ENCODE peak calls at places on chromosomes 5 and 9, in nine cellular contexts. One of them, this sample, is unnamed.

GRCh38 chr5:103013933-103014552 is 105.9 kb downstream of the GIN1 start:
- DNase-seq in ELF-1: no peak
- DNase-seq in CD8-positive, alpha-beta T cell: no peak
- DNase-seq in astrocyte of the spinal cord: no peak
- DNase-seq in mucosa of gallbladder: no peak
- DNase-seq in GM10248: no peak
- DNase-seq in fibroblast of pulmonary artery: peak
- DNase-seq in amygdala: no peak
- DNase-seq in CD8-positive, alpha-beta memory T cell: no peak
- DNase-seq in this sample: no peak

GRCh38 chr5:172504736-172505402 is 50.5 kb upstream of the SH3PXD2B start:
- DNase-seq in ELF-1: peak
- DNase-seq in CD8-positive, alpha-beta T cell: no peak
- DNase-seq in astrocyte of the spinal cord: no peak
- DNase-seq in mucosa of gallbladder: peak
- DNase-seq in GM10248: no peak
- DNase-seq in fibroblast of pulmonary artery: peak
- DNase-seq in amygdala: no peak
- DNase-seq in CD8-positive, alpha-beta memory T cell: no peak
- DNase-seq in this sample: no peak

GRCh38 chr9:137286980-137287383 is 9.5 kb downstream of the TOR4A start:
- DNase-seq in ELF-1: peak
- DNase-seq in CD8-positive, alpha-beta T cell: no peak
- DNase-seq in astrocyte of the spinal cord: peak
- DNase-seq in mucosa of gallbladder: peak
- DNase-seq in GM10248: peak
- DNase-seq in fibroblast of pulmonary artery: peak
- DNase-seq in amygdala: no peak
- DNase-seq in CD8-positive, alpha-beta memory T cell: no peak
- DNase-seq in this sample: no peak

GRCh38 chr9:37561682-37562081 is 14.5 kb downstream of the FBXO10 start:
- DNase-seq in ELF-1: no peak
- DNase-seq in CD8-positive, alpha-beta T cell: no peak
- DNase-seq in astrocyte of the spinal cord: no peak
- DNase-seq in mucosa of gallbladder: no peak
- DNase-seq in GM10248: no peak
- DNase-seq in fibroblast of pulmonary artery: no peak
- DNase-seq in amygdala: no peak
- DNase-seq in CD8-positive, alpha-beta memory T cell: no peak
- DNase-seq in this sample: no peak

GRCh38 chr9:31807574-31808256 is 576.7 kb upstream of the ACO1 start:
- DNase-seq in ELF-1: peak
- DNase-seq in CD8-positive, alpha-beta T cell: no peak
- DNase-seq in astrocyte of the spinal cord: no peak
- DNase-seq in mucosa of gallbladder: no peak
- DNase-seq in GM10248: no peak
- DNase-seq in fibroblast of pulmonary artery: no peak
- DNase-seq in amygdala: no peak
- DNase-seq in CD8-positive, alpha-beta memory T cell: no peak
- DNase-seq in this sample: no peak

GRCh38 chr5:144798595-144798994 is 627.9 kb downstream of the KCTD16 start:
- DNase-seq in ELF-1: no peak
- DNase-seq in CD8-positive, alpha-beta T cell: no peak
- DNase-seq in astrocyte of the spinal cord: no peak
- DNase-seq in mucosa of gallbladder: no peak
- DNase-seq in GM10248: no peak
- DNase-seq in fibroblast of pulmonary artery: no peak
- DNase-seq in amygdala: no peak
- DNase-seq in CD8-positive, alpha-beta memory T cell: no peak
- DNase-seq in this sample: no peak

GRCh38 chr9:21056931-21057330 is 20.8 kb downstream of the IFNB1 start:
- DNase-seq in ELF-1: no peak
- DNase-seq in CD8-positive, alpha-beta T cell: no peak
- DNase-seq in astrocyte of the spinal cord: peak
- DNase-seq in mucosa of gallbladder: no peak
- DNase-seq in GM10248: no peak
- DNase-seq in fibroblast of pulmonary artery: peak
- DNase-seq in amygdala: no peak
- DNase-seq in CD8-positive, alpha-beta memory T cell: no peak
- DNase-seq in this sample: no peak

GRCh38 chr5:115455241-115455640 is 89.3 kb downstream of the FEM1C start:
- DNase-seq in ELF-1: no peak
- DNase-seq in CD8-positive, alpha-beta T cell: no peak
- DNase-seq in astrocyte of the spinal cord: peak
- DNase-seq in mucosa of gallbladder: no peak
- DNase-seq in GM10248: no peak
- DNase-seq in fibroblast of pulmonary artery: peak
- DNase-seq in amygdala: no peak
- DNase-seq in CD8-positive, alpha-beta memory T cell: no peak
- DNase-seq in this sample: peak

GRCh38 chr5:179327026-179327735 is 18.1 kb downstream of the ADAMTS2 start:
- DNase-seq in ELF-1: no peak
- DNase-seq in CD8-positive, alpha-beta T cell: no peak
- DNase-seq in astrocyte of the spinal cord: no peak
- DNase-seq in mucosa of gallbladder: no peak
- DNase-seq in GM10248: no peak
- DNase-seq in fibroblast of pulmonary artery: no peak
- DNase-seq in amygdala: no peak
- DNase-seq in CD8-positive, alpha-beta memory T cell: peak
- DNase-seq in this sample: no peak